ENCODE peak calls at places on chromosome 18, in ten cellular contexts. P is Calu3, A is tibial nerve, Q is foreskin fibroblast, O is fibroblast of lung, D is activated B cell treated with CpG ODN at 0.5 μM for 24 hours, Z is GM13976, S is astrocyte of the cerebellum, L is coronary artery, U is HL-60. W is an unnamed sample.

GRCh38 chr18:9708882-9709877 is 1.1 kb downstream of the RAB31 start:
- DNase-seq in O (no peak), Q (no peak), L (no peak), A (no peak), S (no peak), U (peak), D (peak), Z (peak), P (no peak), W (no peak)

GRCh38 chr18:61551586-61551985 is 218.4 kb downstream of the CDH20 start:
- DNase-seq in L (no peak), D (no peak), S (peak), Q (peak), Z (peak), U (peak), O (peak), P (peak), A (peak), W (peak)

GRCh38 chr18:48336332-48336731 is 72.9 kb downstream of the ZBTB7C start:
- DNase-seq in Z (no peak), L (no peak), D (no peak), A (no peak), S (no peak), O (no peak), U (no peak), Q (no peak), P (no peak), W (no peak)

GRCh38 chr18:3652380-3653262 is 202.6 kb downstream of the TGIF1 start:
- DNase-seq in P (peak), O (peak), S (peak), Z (no peak), Q (peak), U (peak), A (no peak), D (no peak), L (peak), W (no peak)

GRCh38 chr18:22032392-22032961 is 136.9 kb upstream of the GATA6 start:
- DNase-seq in S (peak), P (peak), A (no peak), U (no peak), Z (no peak), Q (peak), L (no peak), D (no peak), O (peak), W (no peak)

GRCh38 chr18:46421973-46422551 is 235.0 kb downstream of the LOXHD1 start:
- DNase-seq in U (no peak), S (no peak), A (no peak), Q (no peak), L (no peak), D (no peak), Z (no peak), P (no peak), O (no peak), W (no peak)

GRCh38 chr18:22465859-22466602 is 48.3 kb upstream of the CTAGE1 start:
- DNase-seq in P (peak), D (no peak), Z (no peak), Q (peak), S (peak), O (peak), A (peak), L (peak), U (no peak), W (no peak)

GRCh38 chr18:51537487-51537886 is 340.0 kb upstream of the MEX3C start:
- DNase-seq in U (peak), L (no peak), A (no peak), D (no peak), S (peak), O (no peak), P (peak), Q (no peak), Z (no peak), W (no peak)

GRCh38 chr18:8711736-8712135 is 6.4 kb downstream of the MTCL1 start:
- DNase-seq in O (no peak), Q (no peak), U (no peak), D (no peak), Z (no peak), L (no peak), S (no peak), P (no peak), A (no peak), W (no peak)

GRCh38 chr18:36688020-36688965 is 140.5 kb downstream of the TPGS2 start:
- DNase-seq in S (peak), A (peak), P (peak), Q (peak), Z (peak), D (no peak), L (no peak), U (peak), O (peak), W (no peak)

GRCh38 chr18:66393463-66393862 is 210.4 kb downstream of the CDH19 start:
- DNase-seq in P (no peak), S (no peak), A (no peak), Q (no peak), U (no peak), Z (no peak), D (no peak), L (no peak), O (no peak), W (no peak)

GRCh38 chr18:69365658-69366057 is 35.0 kb upstream of the DOK6 start:
- DNase-seq in Q (no peak), L (no peak), P (no peak), A (no peak), Z (no peak), O (no peak), D (no peak), S (no peak), U (no peak), W (no peak)

GRCh38 chr18:56901919-56902318 is 245.0 kb upstream of the BOD1L2 start:
- DNase-seq in U (no peak), A (no peak), P (no peak), S (no peak), Z (no peak), O (no peak), D (no peak), Q (no peak), L (no peak), W (no peak)

GRCh38 chr18:9855686-9856085 is 30.1 kb upstream of the TXNDC2 start:
- DNase-seq in Z (no peak), O (no peak), P (no peak), D (no peak), Q (no peak), A (no peak), L (no peak), S (peak), U (no peak), W (no peak)

GRCh38 chr18:67509711-67510110 is 6.8 kb downstream of the DSEL start:
- DNase-seq in A (no peak), Q (peak), S (no peak), O (peak), U (no peak), P (no peak), L (no peak), D (no peak), Z (no peak), W (no peak)

GRCh38 chr18:74493689-74494088 is 2.5 kb upstream of the CNDP2 start:
- DNase-seq in P (peak), A (no peak), Z (peak), U (peak), Q (peak), S (peak), D (no peak), O (peak), L (no peak), W (no peak)

GRCh38 chr18:58349650-58350049 is 279.2 kb downstream of the ALPK2 start:
- DNase-seq in Z (no peak), U (no peak), S (no peak), A (no peak), L (no peak), O (no peak), P (no peak), D (no peak), Q (no peak), W (no peak)

GRCh38 chr18:79625195-79625923 is 54.2 kb upstream of the CTDP1 start:
- DNase-seq in A (no peak), P (no peak), D (peak), Z (peak), S (no peak), U (peak), O (no peak), Q (no peak), L (no peak), W (no peak)

GRCh38 chr18:10113156-10114022 is 199.6 kb downstream of the VAPA start:
- DNase-seq in P (no peak), U (peak), A (no peak), Q (no peak), Z (no peak), L (no peak), S (no peak), O (peak), D (no peak), W (no peak)

GRCh38 chr18:48889115-48889941 is 61.4 kb downstream of the SMAD7 start:
- DNase-seq in A (no peak), O (peak), P (no peak), U (no peak), D (peak), Z (no peak), L (peak), S (no peak), Q (no peak), W (no peak)

GRCh38 chr18:46888965-46889364 is 28.3 kb downstream of the PIAS2 start:
- DNase-seq in L (no peak), U (no peak), P (no peak), Q (no peak), D (no peak), O (no peak), S (no peak), Z (no peak), A (no peak), W (no peak)

GRCh38 chr18:70627100-70627802 is 338.4 kb downstream of the SOCS6 start:
- DNase-seq in A (no peak), U (no peak), S (no peak), Q (no peak), O (no peak), P (no peak), D (no peak), Z (no peak), L (no peak), W (no peak)

GRCh38 chr18:57353137-57353939 is 981 bp downstream of the ST8SIA3 start:
- DNase-seq in Z (peak), U (no peak), D (no peak), A (no peak), P (no peak), S (no peak), Q (no peak), L (no peak), O (no peak), W (peak)

GRCh38 chr18:12048827-12049175 is 44.8 kb upstream of the ANKRD62 start:
- DNase-seq in D (no peak), Q (no peak), Z (no peak), S (peak), L (no peak), U (no peak), A (no peak), O (peak), P (no peak), W (no peak)

GRCh38 chr18:22193466-22193865 is 24.1 kb downstream of the GATA6 start:
- DNase-seq in L (no peak), S (no peak), O (no peak), P (no peak), Z (no peak), Q (no peak), U (no peak), D (no peak), A (no peak), W (no peak)

GRCh38 chr18:37778417-37779165 is 213.0 kb upstream of the CELF4 start:
- DNase-seq in Z (peak), S (peak), L (no peak), P (peak), D (no peak), O (peak), A (peak), U (peak), Q (no peak), W (peak)

GRCh38 chr18:79788096-79789085 is 9.3 kb upstream of the KCNG2 start:
- DNase-seq in L (no peak), U (no peak), Q (no peak), P (no peak), A (no peak), D (no peak), O (no peak), S (no peak), Z (no peak), W (no peak)

GRCh38 chr18:51654441-51655326 is 457.2 kb upstream of the MEX3C start:
- DNase-seq in Q (no peak), L (no peak), O (no peak), P (no peak), D (no peak), U (no peak), S (no peak), Z (peak), A (no peak), W (no peak)

GRCh38 chr18:13641551-13642439 is 84.6 kb downstream of the FAM210A start:
- DNase-seq in Z (no peak), S (no peak), L (no peak), A (no peak), Q (no peak), P (no peak), U (no peak), O (no peak), D (no peak), W (no peak)

GRCh38 chr18:48928787-48929186 is 22.0 kb downstream of the SMAD7 start:
- DNase-seq in Z (no peak), S (no peak), O (peak), Q (peak), L (no peak), U (peak), A (peak), P (peak), D (peak), W (no peak)

GRCh38 chr18:12686100-12686499 is 16.4 kb downstream of the CEP76 start:
- DNase-seq in Z (no peak), P (no peak), A (no peak), Q (no peak), L (no peak), S (no peak), U (peak), D (no peak), O (peak), W (no peak)

GRCh38 chr18:61982475-61982874 is 89.7 kb upstream of the RNF152 start:
- DNase-seq in O (no peak), D (no peak), A (no peak), S (no peak), P (no peak), U (no peak), L (no peak), Q (no peak), Z (no peak), W (no peak)

GRCh38 chr18:12839057-12839525 is 44.9 kb downstream of the PTPN2 start:
- DNase-seq in O (no peak), Z (peak), P (no peak), U (no peak), Q (no peak), A (no peak), S (no peak), L (no peak), D (no peak), W (no peak)

GRCh38 chr18:59767732-59768131 is 70.5 kb upstream of the CCBE1 start:
- DNase-seq in U (no peak), A (no peak), S (no peak), D (no peak), L (no peak), Q (peak), O (peak), Z (no peak), P (no peak), W (no peak)

GRCh38 chr18:62486290-62486964 is 36.4 kb upstream of the ZCCHC2 start:
- DNase-seq in S (no peak), Z (no peak), D (no peak), A (no peak), L (no peak), U (no peak), P (peak), Q (no peak), O (no peak), W (no peak)

GRCh38 chr18:58429442-58429841 is 199.4 kb downstream of the ALPK2 start:
- DNase-seq in A (no peak), O (no peak), P (no peak), Q (no peak), Z (no peak), D (no peak), S (no peak), L (no peak), U (no peak), W (no peak)

GRCh38 chr18:63681449-63682381 is 20.0 kb upstream of the SERPINB3 start:
- DNase-seq in P (no peak), A (no peak), S (no peak), O (no peak), Q (no peak), L (no peak), D (no peak), U (no peak), Z (no peak), W (no peak)

GRCh38 chr18:62784966-62785413 is 69.6 kb downstream of the PHLPP1 start:
- DNase-seq in Z (no peak), L (no peak), O (peak), A (peak), S (no peak), P (no peak), Q (peak), U (no peak), D (no peak), W (no peak)

GRCh38 chr18:78445880-78446279 is 533.7 kb upstream of the SALL3 start:
- DNase-seq in Z (no peak), D (no peak), L (no peak), S (no peak), O (no peak), A (no peak), P (no peak), U (no peak), Q (no peak), W (no peak)

GRCh38 chr18:78448106-78448505 is 531.5 kb upstream of the SALL3 start:
- DNase-seq in A (no peak), O (no peak), Z (no peak), D (no peak), S (no peak), L (no peak), Q (no peak), P (no peak), U (no peak), W (no peak)
- TF ChIP-seq CTCF in A (no peak), O (no peak), Z (no peak), D (no peak), S (no peak), L (no peak), Q (no peak), P (no peak), U (peak), W (no peak)

GRCh38 chr18:4878480-4878879 is 318.6 kb downstream of the AKAIN1 start:
- DNase-seq in D (no peak), U (no peak), A (no peak), P (no peak), Q (no peak), Z (no peak), S (no peak), O (no peak), L (no peak), W (no peak)
- TF ChIP-seq CTCF in D (no peak), U (no peak), A (no peak), P (no peak), Q (no peak), Z (no peak), S (no peak), O (no peak), L (no peak), W (no peak)

DNA sequence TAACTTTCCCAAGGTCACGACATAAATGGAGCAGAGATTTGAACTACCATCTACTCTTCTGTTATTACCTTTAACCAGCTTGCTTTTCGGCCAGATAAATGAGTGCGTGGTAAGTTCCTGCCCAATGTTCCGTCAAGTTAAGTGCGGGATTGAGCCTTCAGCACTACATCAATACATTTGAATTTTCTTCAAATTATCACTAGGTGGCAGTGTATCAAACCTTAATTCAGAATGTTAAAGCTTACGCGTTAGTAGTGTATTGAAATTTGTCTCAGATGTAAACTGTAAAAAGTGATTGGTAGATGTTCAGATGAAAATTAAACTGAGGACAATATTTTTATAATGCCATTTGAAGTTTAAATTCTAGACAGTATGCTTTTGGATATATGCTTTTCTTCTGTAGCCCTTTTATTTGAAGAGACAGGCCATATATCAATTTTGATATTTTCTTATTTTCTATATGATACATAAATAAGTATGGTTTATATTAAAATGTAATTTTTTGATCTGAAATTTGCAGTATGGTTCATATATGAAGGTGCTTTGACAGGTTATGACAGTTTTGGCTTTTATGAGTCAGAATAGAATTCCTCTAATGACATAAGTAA is 681.3 kb downstream of the ADCYAP1 start:
- DNase-seq in S (peak), L (no peak), U (peak), O (peak), D (no peak), Q (no peak), A (no peak), P (no peak), Z (peak), W (no peak)
- TF ChIP-seq CTCF in S (peak), L (peak), U (peak), O (no peak), D (no peak), Q (no peak), A (peak), P (peak), Z (peak), W (peak)

GRCh38 chr18:25250610-25250859 is 101.4 kb downstream of the ZNF521 start:
- DNase-seq in U (no peak), A (no peak), Q (no peak), L (no peak), P (no peak), S (no peak), Z (no peak), D (no peak), O (no peak), W (no peak)
- TF ChIP-seq CTCF in U (no peak), A (no peak), Q (no peak), L (no peak), P (no peak), S (no peak), Z (no peak), D (no peak), O (no peak), W (no peak)

DNA sequence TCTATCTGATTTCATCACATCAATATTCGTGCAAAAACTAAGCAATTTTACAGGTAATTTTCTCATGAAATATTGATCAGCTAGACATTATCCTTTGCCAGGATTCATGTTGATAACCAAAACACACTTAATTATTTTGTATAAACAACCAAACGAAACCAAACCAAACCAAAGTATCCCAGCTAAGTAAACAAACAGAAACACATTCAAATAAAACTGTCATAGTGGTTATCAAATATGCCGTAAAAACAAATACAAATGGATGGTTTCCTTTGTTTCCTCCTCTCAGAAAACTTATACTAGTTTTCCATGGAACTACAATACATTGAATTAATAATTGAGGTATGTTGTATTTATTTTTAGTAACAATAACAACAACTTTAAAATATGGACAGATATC is 777.4 kb downstream of the DSC3 start:
- DNase-seq in O (no peak), L (no peak), D (no peak), U (no peak), S (no peak), A (no peak), P (no peak), Q (no peak), Z (no peak), W (no peak)
- TF ChIP-seq CTCF in O (no peak), L (no peak), D (no peak), U (no peak), S (no peak), A (no peak), P (no peak), Q (no peak), Z (no peak), W (no peak)